ENCODE peak calls at places on chromosomes 11 and 22, in five cellular contexts. One of them, this sample, is unnamed.

GRCh38 chr11:126589492-126589803 is 234.0 kb downstream of the ST3GAL4 start:
- DNase-seq in AG08395: no peak
- DNase-seq in stimulated activated CD4-positive, alpha-beta T cell treated with anti-CD3 and anti-CD28 coated beads, Interleukin-1b, Interleukin-23, amount 100 ng/mL, for 4 hours: no peak
- DNase-seq in activated CD4-positive, alpha-beta T cell treated with anti-CD3 and anti-CD28 coated beads, Interleukin-2, amount 50 U/mL, for 48 hours: no peak
- DNase-seq in cardiac fibroblast: no peak
- DNase-seq in this sample: no peak

GRCh38 chr22:37514526-37515051 is 4.6 kb downstream of the CARD10 start:
- DNase-seq in AG08395: no peak
- DNase-seq in stimulated activated CD4-positive, alpha-beta T cell treated with anti-CD3 and anti-CD28 coated beads, Interleukin-1b, Interleukin-23, amount 100 ng/mL, for 4 hours: no peak
- DNase-seq in activated CD4-positive, alpha-beta T cell treated with anti-CD3 and anti-CD28 coated beads, Interleukin-2, amount 50 U/mL, for 48 hours: no peak
- DNase-seq in cardiac fibroblast: no peak
- DNase-seq in this sample: no peak

GRCh38 chr11:112016088-112016764 is 9.0 kb upstream of the DLAT start:
- DNase-seq in AG08395: peak; percentile 32
- DNase-seq in stimulated activated CD4-positive, alpha-beta T cell treated with anti-CD3 and anti-CD28 coated beads, Interleukin-1b, Interleukin-23, amount 100 ng/mL, for 4 hours: no peak
- DNase-seq in activated CD4-positive, alpha-beta T cell treated with anti-CD3 and anti-CD28 coated beads, Interleukin-2, amount 50 U/mL, for 48 hours: no peak
- DNase-seq in cardiac fibroblast: peak; percentile 52
- DNase-seq in this sample: no peak

GRCh38 chr11:17328856-17329490 is 22.6 kb upstream of the NCR3LG1 start:
- DNase-seq in AG08395: no peak
- DNase-seq in stimulated activated CD4-positive, alpha-beta T cell treated with anti-CD3 and anti-CD28 coated beads, Interleukin-1b, Interleukin-23, amount 100 ng/mL, for 4 hours: no peak
- DNase-seq in activated CD4-positive, alpha-beta T cell treated with anti-CD3 and anti-CD28 coated beads, Interleukin-2, amount 50 U/mL, for 48 hours: no peak
- DNase-seq in cardiac fibroblast: no peak
- DNase-seq in this sample: no peak

GRCh38 chr22:41787331-41787730 is 13.1 kb upstream of the CCDC134 start:
- DNase-seq in AG08395: no peak
- DNase-seq in stimulated activated CD4-positive, alpha-beta T cell treated with anti-CD3 and anti-CD28 coated beads, Interleukin-1b, Interleukin-23, amount 100 ng/mL, for 4 hours: no peak
- DNase-seq in activated CD4-positive, alpha-beta T cell treated with anti-CD3 and anti-CD28 coated beads, Interleukin-2, amount 50 U/mL, for 48 hours: no peak
- DNase-seq in cardiac fibroblast: no peak
- DNase-seq in this sample: no peak

GRCh38 chr22:23389271-23390071 is 190.6 kb downstream of the IGLL1 start:
- DNase-seq in AG08395: no peak
- DNase-seq in stimulated activated CD4-positive, alpha-beta T cell treated with anti-CD3 and anti-CD28 coated beads, Interleukin-1b, Interleukin-23, amount 100 ng/mL, for 4 hours: no peak
- DNase-seq in activated CD4-positive, alpha-beta T cell treated with anti-CD3 and anti-CD28 coated beads, Interleukin-2, amount 50 U/mL, for 48 hours: no peak
- DNase-seq in cardiac fibroblast: no peak
- DNase-seq in this sample: no peak

GRCh38 chr22:41857160-41857859 is 24.4 kb downstream of the SREBF2 start:
- DNase-seq in AG08395: peak; percentile 50
- DNase-seq in stimulated activated CD4-positive, alpha-beta T cell treated with anti-CD3 and anti-CD28 coated beads, Interleukin-1b, Interleukin-23, amount 100 ng/mL, for 4 hours: peak; percentile 53
- DNase-seq in activated CD4-positive, alpha-beta T cell treated with anti-CD3 and anti-CD28 coated beads, Interleukin-2, amount 50 U/mL, for 48 hours: peak; percentile 81
- DNase-seq in cardiac fibroblast: peak; percentile 69
- DNase-seq in this sample: peak; percentile 27

GRCh38 chr11:72807789-72808188 is 6.4 kb upstream of the ATG16L2 start:
- DNase-seq in AG08395: no peak
- DNase-seq in stimulated activated CD4-positive, alpha-beta T cell treated with anti-CD3 and anti-CD28 coated beads, Interleukin-1b, Interleukin-23, amount 100 ng/mL, for 4 hours: no peak
- DNase-seq in activated CD4-positive, alpha-beta T cell treated with anti-CD3 and anti-CD28 coated beads, Interleukin-2, amount 50 U/mL, for 48 hours: no peak
- DNase-seq in cardiac fibroblast: no peak
- DNase-seq in this sample: no peak

GRCh38 chr11:1519028-1519736 is 32.6 kb upstream of the MOB2 start:
- DNase-seq in AG08395: no peak
- DNase-seq in stimulated activated CD4-positive, alpha-beta T cell treated with anti-CD3 and anti-CD28 coated beads, Interleukin-1b, Interleukin-23, amount 100 ng/mL, for 4 hours: no peak
- DNase-seq in activated CD4-positive, alpha-beta T cell treated with anti-CD3 and anti-CD28 coated beads, Interleukin-2, amount 50 U/mL, for 48 hours: no peak
- DNase-seq in cardiac fibroblast: no peak
- DNase-seq in this sample: no peak

GRCh38 chr11:101436511-101437142 is 147.2 kb downstream of the TRPC6 start:
- DNase-seq in AG08395: peak; percentile 32
- DNase-seq in stimulated activated CD4-positive, alpha-beta T cell treated with anti-CD3 and anti-CD28 coated beads, Interleukin-1b, Interleukin-23, amount 100 ng/mL, for 4 hours: no peak
- DNase-seq in activated CD4-positive, alpha-beta T cell treated with anti-CD3 and anti-CD28 coated beads, Interleukin-2, amount 50 U/mL, for 48 hours: peak; percentile 2
- DNase-seq in cardiac fibroblast: peak; percentile 51
- DNase-seq in this sample: peak; percentile 12

GRCh38 chr11:9752091-9752490 is 88.2 kb downstream of the SWAP70 start:
- DNase-seq in AG08395: no peak
- DNase-seq in stimulated activated CD4-positive, alpha-beta T cell treated with anti-CD3 and anti-CD28 coated beads, Interleukin-1b, Interleukin-23, amount 100 ng/mL, for 4 hours: no peak
- DNase-seq in activated CD4-positive, alpha-beta T cell treated with anti-CD3 and anti-CD28 coated beads, Interleukin-2, amount 50 U/mL, for 48 hours: no peak
- DNase-seq in cardiac fibroblast: peak; percentile 53
- DNase-seq in this sample: no peak